ENCODE peak calls at places on chromosomes 16 and 17, in seven cellular contexts. One of them, this sample, is unnamed.
A peak's percentile ranks its signal among the peaks of the same experiment; 100 is the strongest.

GRCh38 chr17:2222901-2223616 is 80.5 kb downstream of the SMG6 start:
- DNase-seq in GM12865: peak; percentile 91
- DNase-seq in cardiac fibroblast: peak; percentile 87
- DNase-seq in Panc1: no peak
- DNase-seq in uterus: peak; percentile 77
- DNase-seq in mucosa of descending colon: no peak
- DNase-seq in cardiac muscle cell: peak; percentile 44
- DNase-seq in this sample: peak; percentile 93

GRCh38 chr16:66150691-66151090 is 215.8 kb upstream of the CDH5 start:
- DNase-seq in GM12865: peak; percentile 61
- DNase-seq in cardiac fibroblast: peak; percentile 51
- DNase-seq in Panc1: no peak
- DNase-seq in uterus: peak; percentile 28
- DNase-seq in mucosa of descending colon: no peak
- DNase-seq in cardiac muscle cell: no peak
- DNase-seq in this sample: peak; percentile 38

GRCh38 chr16:13296206-13296605 is 394.8 kb downstream of the SHISA9 start:
- DNase-seq in GM12865: no peak
- DNase-seq in cardiac fibroblast: no peak
- DNase-seq in Panc1: no peak
- DNase-seq in uterus: no peak
- DNase-seq in mucosa of descending colon: no peak
- DNase-seq in cardiac muscle cell: no peak
- DNase-seq in this sample: no peak

GRCh38 chr16:8998114-8998513 is 34.4 kb upstream of the USP7 start:
- DNase-seq in GM12865: no peak
- DNase-seq in cardiac fibroblast: peak; percentile 35
- DNase-seq in Panc1: no peak
- DNase-seq in uterus: no peak
- DNase-seq in mucosa of descending colon: no peak
- DNase-seq in cardiac muscle cell: no peak
- DNase-seq in this sample: peak; percentile 76

GRCh38 chr17:66211047-66211810 is 18.0 kb downstream of the APOH start:
- DNase-seq in GM12865: no peak
- DNase-seq in cardiac fibroblast: no peak
- DNase-seq in Panc1: no peak
- DNase-seq in uterus: no peak
- DNase-seq in mucosa of descending colon: no peak
- DNase-seq in cardiac muscle cell: no peak
- DNase-seq in this sample: no peak

GRCh38 chr16:1290032-1290431 is 19.4 kb upstream of the UBE2I start:
- DNase-seq in GM12865: no peak
- DNase-seq in cardiac fibroblast: no peak
- DNase-seq in Panc1: no peak
- DNase-seq in uterus: no peak
- DNase-seq in mucosa of descending colon: no peak
- DNase-seq in cardiac muscle cell: no peak
- DNase-seq in this sample: no peak

GRCh38 chr16:79358188-79358587 is 242.3 kb downstream of the MAF start:
- DNase-seq in GM12865: no peak
- DNase-seq in cardiac fibroblast: no peak
- DNase-seq in Panc1: no peak
- DNase-seq in uterus: no peak
- DNase-seq in mucosa of descending colon: no peak
- DNase-seq in cardiac muscle cell: no peak
- DNase-seq in this sample: no peak

GRCh38 chr17:54933921-54934320 is 33.3 kb downstream of the TOM1L1 start:
- DNase-seq in GM12865: no peak
- DNase-seq in cardiac fibroblast: no peak
- DNase-seq in Panc1: no peak
- DNase-seq in uterus: no peak
- DNase-seq in mucosa of descending colon: no peak
- DNase-seq in cardiac muscle cell: peak; percentile 37
- DNase-seq in this sample: no peak

GRCh38 chr16:67541391-67542263 is 13.0 kb downstream of the RIPOR1 start:
- DNase-seq in GM12865: no peak
- DNase-seq in cardiac fibroblast: no peak
- DNase-seq in Panc1: no peak
- DNase-seq in uterus: no peak
- DNase-seq in mucosa of descending colon: no peak
- DNase-seq in cardiac muscle cell: no peak
- DNase-seq in this sample: peak; percentile 70

DNA sequence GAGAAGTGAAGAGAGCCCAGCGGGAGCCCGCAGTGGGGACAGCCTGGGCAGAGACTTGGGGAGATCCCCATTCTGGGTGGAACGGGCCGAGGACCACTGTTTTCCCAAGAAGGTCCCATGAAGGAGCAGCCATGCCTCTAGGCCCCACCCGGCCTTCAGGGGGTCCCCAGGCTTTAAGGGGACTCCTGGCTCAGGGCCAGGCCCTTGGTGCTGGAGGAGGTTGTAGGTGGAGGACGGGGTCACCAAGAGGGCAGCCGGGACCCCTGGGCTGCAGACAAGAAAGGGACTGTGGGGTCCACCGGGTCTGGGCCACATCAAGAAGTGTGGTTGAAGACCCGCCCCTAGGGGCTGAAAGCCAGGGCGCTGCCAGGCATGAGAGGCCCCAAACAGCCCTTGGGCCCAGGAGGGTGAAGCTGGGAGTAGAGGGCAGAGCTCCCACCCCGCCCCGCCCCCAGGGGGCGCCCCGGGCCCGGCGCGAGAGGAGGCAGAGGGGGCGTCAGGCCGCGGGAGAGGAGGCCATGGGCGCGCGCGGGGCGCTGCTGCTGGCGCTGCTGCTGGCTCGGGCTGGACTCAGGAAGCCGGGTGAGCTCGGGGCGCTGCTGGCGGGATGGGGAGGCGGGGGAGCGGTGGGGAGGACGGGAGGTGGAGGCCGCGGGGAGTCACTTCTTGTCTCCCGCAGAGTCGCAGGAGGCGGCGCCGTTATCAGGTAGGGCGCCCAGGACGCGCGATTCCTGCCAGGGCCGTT is at the start of gene PRSS21:
- DNase-seq in GM12865: peak; percentile 62
- DNase-seq in cardiac fibroblast: no peak
- DNase-seq in Panc1: no peak
- DNase-seq in uterus: no peak
- DNase-seq in mucosa of descending colon: peak; percentile 32
- DNase-seq in cardiac muscle cell: no peak
- DNase-seq in this sample: no peak
- TF ChIP-seq CTCF in GM12865: peak; percentile 47
- TF ChIP-seq CTCF in cardiac fibroblast: no peak
- TF ChIP-seq CTCF in Panc1: no peak
- TF ChIP-seq CTCF in uterus: no peak
- TF ChIP-seq CTCF in mucosa of descending colon: no peak
- TF ChIP-seq CTCF in cardiac muscle cell: no peak
- TF ChIP-seq CTCF in this sample: no peak

DNA sequence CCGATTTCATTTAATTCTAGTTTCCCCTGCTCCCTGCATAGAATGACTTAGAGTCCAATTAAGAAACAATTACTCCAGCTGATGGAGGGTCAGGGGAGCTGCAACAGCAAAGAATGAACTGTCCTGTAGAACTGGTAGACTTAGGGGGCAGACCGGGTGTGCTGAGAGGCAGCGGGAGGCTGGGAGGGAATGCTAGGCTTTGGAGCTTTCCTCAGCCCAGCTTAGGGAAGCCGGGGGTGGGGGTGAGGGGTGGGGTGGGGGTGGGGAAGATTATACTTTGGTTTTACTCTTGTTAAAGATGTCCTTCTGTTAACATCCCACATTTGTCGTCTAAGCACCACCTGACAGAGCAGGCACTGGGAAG is 458.6 kb upstream of the ASIC2 start:
- DNase-seq in GM12865: no peak
- DNase-seq in cardiac fibroblast: no peak
- DNase-seq in Panc1: no peak
- DNase-seq in uterus: no peak
- DNase-seq in mucosa of descending colon: no peak
- DNase-seq in cardiac muscle cell: no peak
- DNase-seq in this sample: no peak
- H3K4me3 ChIP-seq in GM12865: no peak overlapping the region
- H3K4me3 ChIP-seq in cardiac fibroblast: peak overlapping the region; percentile 18
- H3K4me3 ChIP-seq in Panc1: no peak overlapping the region
- H3K4me3 ChIP-seq in uterus: no peak overlapping the region
- H3K4me3 ChIP-seq in mucosa of descending colon: no peak overlapping the region
- H3K4me3 ChIP-seq in cardiac muscle cell: no peak overlapping the region
- H3K4me3 ChIP-seq in this sample: no peak overlapping the region

DNA sequence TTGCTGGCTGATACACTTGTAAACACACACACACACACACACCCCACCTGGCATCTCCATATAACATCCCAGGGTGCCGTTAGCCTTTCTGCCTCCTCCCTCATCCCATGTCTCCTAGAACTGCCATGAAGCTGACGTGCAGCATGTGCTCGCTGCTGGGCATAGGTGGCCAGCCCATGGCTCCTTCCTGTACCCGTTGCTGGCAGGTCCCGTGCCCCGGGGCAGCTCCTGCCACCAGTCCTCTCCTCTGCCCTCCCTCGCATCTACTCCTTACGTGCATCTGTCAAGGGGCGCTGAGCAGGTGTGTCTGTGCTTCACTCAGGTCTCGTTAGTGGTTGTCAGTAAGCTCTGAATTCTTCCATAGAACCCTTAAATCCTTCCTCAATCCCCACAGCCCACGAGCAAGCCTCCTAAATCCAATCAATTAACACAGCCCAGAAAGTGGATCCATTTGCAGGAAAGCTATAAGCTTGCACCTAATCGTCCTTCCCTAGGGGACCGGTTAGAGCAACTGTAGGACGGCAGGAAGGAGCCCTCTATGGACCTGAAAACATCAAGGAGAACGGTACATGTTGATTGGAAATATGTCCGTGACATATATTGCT is 218.1 kb upstream of the FOXF1 start:
- DNase-seq in GM12865: no peak
- DNase-seq in cardiac fibroblast: no peak
- DNase-seq in Panc1: no peak
- DNase-seq in uterus: no peak
- DNase-seq in mucosa of descending colon: no peak
- DNase-seq in cardiac muscle cell: no peak
- DNase-seq in this sample: no peak
- TF ChIP-seq CTCF in GM12865: no peak
- TF ChIP-seq CTCF in cardiac fibroblast: no peak
- TF ChIP-seq CTCF in Panc1: no peak
- TF ChIP-seq CTCF in uterus: no peak
- TF ChIP-seq CTCF in mucosa of descending colon: no peak
- TF ChIP-seq CTCF in cardiac muscle cell: no peak
- TF ChIP-seq CTCF in this sample: no peak

GRCh38 chr17:61414141-61414935 is 14.7 kb downstream of the TBX2 start:
- DNase-seq in GM12865: no peak
- DNase-seq in cardiac fibroblast: peak; percentile 49
- DNase-seq in Panc1: no peak
- DNase-seq in uterus: peak; percentile 29
- DNase-seq in mucosa of descending colon: peak; percentile 49
- DNase-seq in cardiac muscle cell: no peak
- DNase-seq in this sample: no peak
- H3K4me3 ChIP-seq in GM12865: no peak overlapping the region
- H3K4me3 ChIP-seq in cardiac fibroblast: no peak overlapping the region
- H3K4me3 ChIP-seq in Panc1: no peak overlapping the region
- H3K4me3 ChIP-seq in uterus: no peak overlapping the region
- H3K4me3 ChIP-seq in mucosa of descending colon: no peak overlapping the region
- H3K4me3 ChIP-seq in cardiac muscle cell: no peak overlapping the region
- H3K4me3 ChIP-seq in this sample: no peak overlapping the region

DNA sequence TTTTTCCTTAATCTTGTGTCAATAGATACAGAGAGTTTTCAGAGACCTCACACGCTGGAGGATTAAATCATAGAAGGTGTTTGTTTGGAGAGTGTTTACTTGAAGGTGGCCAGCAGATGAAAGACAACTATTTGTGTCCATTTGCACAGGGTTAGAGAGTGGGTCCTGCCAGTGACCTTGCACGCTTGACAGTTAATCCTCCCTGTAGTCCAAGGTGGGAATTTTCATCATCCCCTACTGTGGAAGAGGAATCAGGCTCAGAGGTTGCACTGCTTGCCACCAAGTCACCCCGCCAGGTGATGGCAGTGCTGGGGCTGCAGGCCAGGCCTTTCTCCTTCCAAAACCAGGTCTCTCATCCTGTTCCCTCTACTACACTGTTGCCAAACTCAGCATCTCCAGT is 12.3 kb downstream of the CDH1 start:
- DNase-seq in GM12865: peak; percentile 36
- DNase-seq in cardiac fibroblast: no peak
- DNase-seq in Panc1: no peak
- DNase-seq in uterus: no peak
- DNase-seq in mucosa of descending colon: no peak
- DNase-seq in cardiac muscle cell: no peak
- DNase-seq in this sample: no peak
- TF ChIP-seq CTCF in GM12865: peak; percentile 14
- TF ChIP-seq CTCF in cardiac fibroblast: no peak
- TF ChIP-seq CTCF in Panc1: no peak
- TF ChIP-seq CTCF in uterus: no peak
- TF ChIP-seq CTCF in mucosa of descending colon: no peak
- TF ChIP-seq CTCF in cardiac muscle cell: no peak
- TF ChIP-seq CTCF in this sample: no peak

This sample was measured in fibroblast of mammary gland.